ENCODE peak calls at places on chromosomes 1 and 21, in four cellular contexts. L is cardiac muscle cell; T is GM12878; Z is CD8-positive, alpha-beta memory T cell. Q is an unnamed sample.
A peak's percentile ranks its signal among the peaks of the same experiment; 100 is the strongest.

GRCh38 chr1:236854602-236854978 is 59.5 kb downstream of the MTR start:
- DNase-seq in L (peak; percentile 62), T (no peak), Z (no peak), Q (no peak)

GRCh38 chr1:181021811-181022434 is 747 bp downstream of the STX6 start:
- DNase-seq in L (peak; percentile 84), T (no peak), Z (peak; percentile 51), Q (peak; percentile 47)

GRCh38 chr1:247849616-247850015 is 7.4 kb upstream of the TRIM58 start:
- DNase-seq in L (no peak), T (no peak), Z (no peak), Q (no peak)

GRCh38 chr1:232600430-232601258 is 29.3 kb downstream of the SIPA1L2 start:
- DNase-seq in L (no peak), T (no peak), Z (no peak), Q (no peak)

GRCh38 chr1:230277201-230277771 is 148.8 kb downstream of the PGBD5 start:
- DNase-seq in L (no peak), T (no peak), Z (no peak), Q (no peak)

GRCh38 chr21:28781602-28782274 is 210.9 kb downstream of the LTN1 start:
- DNase-seq in L (peak; percentile 46), T (no peak), Z (no peak), Q (no peak)

GRCh38 chr1:63975447-63975846 is 201.6 kb downstream of the ROR1 start:
- DNase-seq in L (no peak), T (no peak), Z (no peak), Q (no peak)

GRCh38 chr21:45894891-45895777 is 86.4 kb upstream of the COL6A1 start:
- DNase-seq in L (no peak), T (no peak), Z (no peak), Q (no peak)

GRCh38 chr1:75870951-75871350 is 61.3 kb downstream of the ASB17 start:
- DNase-seq in L (no peak), T (no peak), Z (no peak), Q (no peak)

GRCh38 chr1:24438423-24438901 is 22.9 kb downstream of the NIPAL3 start:
- DNase-seq in L (peak; percentile 31), T (no peak), Z (no peak), Q (no peak)

GRCh38 chr1:18512883-18513282 is 32.2 kb downstream of the KLHDC7A start:
- DNase-seq in L (no peak), T (no peak), Z (no peak), Q (no peak)

GRCh38 chr1:177305040-177306018 is 134.6 kb downstream of the BRINP2 start:
- DNase-seq in L (no peak), T (no peak), Z (no peak), Q (no peak)

GRCh38 chr1:64042331-64043100 is 160.9 kb upstream of the UBE2U start:
- DNase-seq in L (peak; percentile 94), T (no peak), Z (no peak), Q (no peak)

GRCh38 chr1:65264197-65264929 is 45.0 kb upstream of the DNAJC6 start:
- DNase-seq in L (peak; percentile 62), T (no peak), Z (no peak), Q (no peak)

GRCh38 chr1:180533571-180533987 is 25.2 kb upstream of the OVAAL start:
- DNase-seq in L (peak; percentile 67), T (no peak), Z (peak; percentile 30), Q (peak; percentile 23)

GRCh38 chr1:95916616-95917015 is 682.6 kb downstream of the RWDD3 start:
- DNase-seq in L (peak; percentile 39), T (no peak), Z (no peak), Q (no peak)

GRCh38 chr1:24297187-24297851 is 21.8 kb upstream of the GRHL3 start:
- DNase-seq in L (no peak), T (no peak), Z (no peak), Q (no peak)

GRCh38 chr1:2379733-2380404 is 11.5 kb downstream of the MORN1 start:
- DNase-seq in L (no peak), T (no peak), Z (no peak), Q (no peak)

GRCh38 chr1:17108786-17109185 is 10.5 kb downstream of the PADI2 start:
- DNase-seq in L (no peak), T (no peak), Z (no peak), Q (no peak)

GRCh38 chr1:226814751-226815496 is 55.5 kb upstream of the PSEN2 start:
- DNase-seq in L (peak; percentile 71), T (no peak), Z (no peak), Q (no peak)

GRCh38 chr1:202010042-202011015 is at the start of gene ELF3:
- DNase-seq in L (no peak), T (peak; percentile 60), Z (no peak), Q (no peak)

GRCh38 chr1:244231572-244232315 is 180.7 kb downstream of the ZBTB18 start:
- DNase-seq in L (peak; percentile 38), T (no peak), Z (no peak), Q (no peak)

GRCh38 chr1:27958513-27958912 is 1.3 kb upstream of the XKR8 start:
- DNase-seq in L (no peak), T (no peak), Z (no peak), Q (no peak)

GRCh38 chr1:18305182-18305795 is 175.4 kb upstream of the KLHDC7A start:
- DNase-seq in L (no peak), T (no peak), Z (no peak), Q (no peak)

GRCh38 chr1:98674075-98674781 is 12.7 kb downstream of the SNX7 start:
- DNase-seq in L (peak; percentile 29), T (no peak), Z (no peak), Q (no peak)

GRCh38 chr1:41713141-41713540 is 205.6 kb downstream of the HIVEP3 start:
- DNase-seq in L (no peak), T (no peak), Z (no peak), Q (no peak)

GRCh38 chr1:110242731-110243130 is 32.6 kb downstream of the KCNC4 start:
- DNase-seq in L (no peak), T (no peak), Z (no peak), Q (no peak)

GRCh38 chr1:7331926-7332535 is 439.1 kb upstream of the VAMP3 start:
- DNase-seq in L (no peak), T (no peak), Z (no peak), Q (no peak)

GRCh38 chr1:15180189-15180588 is 26.6 kb downstream of the TMEM51 start:
- DNase-seq in L (no peak), T (no peak), Z (no peak), Q (no peak)

GRCh38 chr1:106603616-106604015 is 452.9 kb upstream of the PRMT6 start:
- DNase-seq in L (no peak), T (no peak), Z (no peak), Q (no peak)
- H3K9me3 ChIP-seq in L (no peaks in the 10 kb centered on the region), T (no peaks in the 10 kb centered on the region), Z (no peaks in the 10 kb centered on the region), Q (no peaks in the 10 kb centered on the region)

GRCh38 chr1:55457874-55458273 is 242.7 kb upstream of the USP24 start:
- DNase-seq in L (no peak), T (no peak), Z (no peak), Q (no peak)

DNA sequence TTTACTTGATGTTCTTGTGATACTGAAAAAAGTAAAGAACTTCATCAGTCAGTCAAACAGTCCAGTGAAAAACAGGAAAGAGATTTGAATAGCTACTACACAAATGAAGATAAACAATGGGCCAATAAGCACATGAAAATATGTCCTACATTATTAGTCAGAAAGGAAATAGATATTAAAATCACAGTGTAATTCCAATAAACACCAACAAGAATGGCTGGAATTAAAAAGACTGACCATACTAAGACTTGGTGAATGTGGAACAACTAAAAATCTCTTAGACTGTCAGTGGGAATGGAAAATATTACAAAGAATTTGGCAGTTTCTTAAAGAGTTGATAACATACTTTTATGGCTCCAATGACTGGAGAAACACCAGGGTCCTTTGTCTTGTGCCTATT is 241.8 kb upstream of the USP24 start:
- DNase-seq in L (no peak), T (no peak), Z (no peak), Q (no peak)
- H3K9me3 ChIP-seq in L (no peaks in the 10 kb centered on the region), T (no peaks in the 10 kb centered on the region), Z (no peaks in the 10 kb centered on the region), Q (no peaks in the 10 kb centered on the region)

DNA sequence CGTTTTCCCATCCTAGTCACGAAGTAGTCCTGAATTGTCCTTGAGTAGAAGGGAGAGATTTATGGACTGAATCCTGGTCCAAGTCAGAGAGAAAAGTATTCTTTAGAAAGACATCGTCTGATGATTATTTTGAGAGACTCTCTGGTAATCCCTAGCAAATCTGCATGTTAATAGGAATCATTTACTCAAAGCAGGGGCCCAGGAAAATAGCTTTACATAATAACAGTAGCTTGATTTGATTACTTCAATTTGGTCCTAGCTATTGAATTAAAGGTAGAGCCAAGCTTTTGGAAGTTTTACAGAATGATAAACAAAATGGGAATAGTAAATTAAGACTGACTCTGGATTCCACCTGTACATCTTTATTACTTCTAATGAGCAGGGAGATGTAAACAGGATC is 60.5 kb upstream of the OLIG2 start:
- DNase-seq in L (no peak), T (no peak), Z (no peak), Q (no peak)
- H3K9me3 ChIP-seq in L (no peaks in the 10 kb centered on the region), T (no peaks in the 10 kb centered on the region), Z (no peaks in the 10 kb centered on the region), Q (no peaks in the 10 kb centered on the region)

GRCh38 chr21:31052489-31053142 is 14.3 kb upstream of the KRTAP19-8 start:
- DNase-seq in L (no peak), T (no peak), Z (no peak), Q (no peak)
- H3K9me3 ChIP-seq in L (no peaks in the 10 kb centered on the region), T (no peaks in the 10 kb centered on the region), Z (no peaks in the 10 kb centered on the region), Q (no peaks in the 10 kb centered on the region)

DNA sequence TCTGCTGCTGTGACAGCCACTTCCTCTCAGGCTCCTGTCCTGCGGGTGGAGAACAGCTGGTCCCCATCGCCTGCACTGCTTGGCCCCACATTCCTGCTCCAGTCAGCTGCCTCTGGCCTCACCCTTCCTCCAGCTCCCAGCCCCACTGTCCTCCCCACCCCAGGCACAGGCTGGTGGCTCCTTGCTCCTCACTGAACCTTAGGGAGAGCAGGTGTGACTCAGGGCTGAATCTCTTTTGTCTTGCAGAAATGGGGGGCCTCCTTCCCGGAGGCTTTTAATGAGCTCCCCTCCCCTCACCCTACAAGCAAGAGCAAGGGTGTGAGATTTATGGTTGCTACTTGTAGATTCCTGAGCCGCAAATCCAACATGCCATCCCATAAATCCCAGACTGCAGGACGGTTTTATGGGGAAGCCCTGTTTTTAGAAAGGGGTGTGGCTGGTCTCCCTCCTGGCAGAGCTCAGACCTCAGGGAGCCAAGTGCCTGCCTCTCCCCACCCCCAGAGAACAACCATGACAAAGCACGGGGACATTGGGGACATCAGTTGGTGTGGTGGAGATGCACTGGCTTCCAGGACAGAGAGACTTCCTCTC is 15.2 kb downstream of the CDK18 start:
- DNase-seq in L (no peak), T (no peak), Z (no peak), Q (no peak)
- H3K9me3 ChIP-seq in L (no peaks in the 10 kb centered on the region), T (no peaks in the 10 kb centered on the region), Z (no peaks in the 10 kb centered on the region), Q (no peaks in the 10 kb centered on the region)

GRCh38 chr21:38822754-38823374 is 17.1 kb downstream of the ETS2 start:
- DNase-seq in L (no peak), T (no peak), Z (no peak), Q (no peak)
- H3K9me3 ChIP-seq in L (no peaks in the 10 kb centered on the region), T (no peaks in the 10 kb centered on the region), Z (no peaks in the 10 kb centered on the region), Q (no peaks in the 10 kb centered on the region)

GRCh38 chr1:3403388-3404179 is 50.9 kb upstream of the ARHGEF16 start:
- DNase-seq in L (no peak), T (no peak), Z (no peak), Q (no peak)
- H3K9me3 ChIP-seq in L (no peaks in the 10 kb centered on the region), T (no peaks in the 10 kb centered on the region), Z (no peaks in the 10 kb centered on the region), Q (no peaks in the 10 kb centered on the region)

GRCh38 chr21:26085882-26086281 is 84.7 kb downstream of the APP start:
- DNase-seq in L (no peak), T (no peak), Z (no peak), Q (no peak)

GRCh38 chr21:26085100-26085499 is 85.5 kb downstream of the APP start:
- DNase-seq in L (no peak), T (no peak), Z (no peak), Q (no peak)

GRCh38 chr21:26091480-26092018 is 79.0 kb downstream of the APP start:
- DNase-seq in L (no peak), T (no peak), Z (no peak), Q (no peak)

GRCh38 chr21:26089730-26090129 is 80.8 kb downstream of the APP start:
- DNase-seq in L (no peak), T (no peak), Z (no peak), Q (no peak)

GRCh38 chr21:26087223-26087918 is 83.2 kb downstream of the APP start:
- DNase-seq in L (no peak), T (no peak), Z (no peak), Q (no peak)
- H3K9me3 ChIP-seq in L (no peaks in the 10 kb centered on the region), T (no peaks in the 10 kb centered on the region), Z (no peaks in the 10 kb centered on the region), Q (no peaks in the 10 kb centered on the region)

Q was measured in T-helper 17 cell.